ENCODE peak calls at places on chromosomes 4 and X, in five cellular contexts. One of them, this sample, is unnamed.

GRCh38 chr4:81785338-81785737 is 313.6 kb upstream of the RASGEF1B start:
- DNase-seq in K562: no peak
- DNase-seq in HepG2: no peak
- DNase-seq in SK-N-SH: no peak
- DNase-seq in GM12878: no peak
- DNase-seq in this sample: no peak

GRCh38 chrX:37349131-37350033 is at the start of gene PRRG1:
- DNase-seq in K562: peak; percentile 83
- DNase-seq in HepG2: peak; percentile 67
- DNase-seq in SK-N-SH: peak; percentile 64
- DNase-seq in GM12878: no peak
- DNase-seq in this sample: peak; percentile 41

GRCh38 chrX:101206471-101206870 is 13.1 kb upstream of the DRP2 start:
- DNase-seq in K562: peak; percentile 35
- DNase-seq in HepG2: peak; percentile 16
- DNase-seq in SK-N-SH: peak; percentile 58
- DNase-seq in GM12878: no peak
- DNase-seq in this sample: no peak

GRCh38 chr4:44070843-44071242 is 377.8 kb downstream of the KCTD8 start:
- DNase-seq in K562: no peak
- DNase-seq in HepG2: no peak
- DNase-seq in SK-N-SH: no peak
- DNase-seq in GM12878: no peak
- DNase-seq in this sample: no peak

GRCh38 chrX:16465081-16465876 is 184.7 kb upstream of the S100G start:
- DNase-seq in K562: no peak
- DNase-seq in HepG2: no peak
- DNase-seq in SK-N-SH: no peak
- DNase-seq in GM12878: no peak
- DNase-seq in this sample: no peak

GRCh38 chr4:127000090-127000489 is 632.7 kb upstream of the INTU start:
- DNase-seq in K562: no peak
- DNase-seq in HepG2: no peak
- DNase-seq in SK-N-SH: no peak
- DNase-seq in GM12878: no peak
- DNase-seq in this sample: no peak

GRCh38 chrX:105821471-105822081 is 763 bp upstream of the NRK start:
- DNase-seq in K562: no peak
- DNase-seq in HepG2: no peak
- DNase-seq in SK-N-SH: peak; percentile 12
- DNase-seq in GM12878: no peak
- DNase-seq in this sample: peak; percentile 52

GRCh38 chr4:186852964-186853391 is 129.3 kb upstream of the FAT1 start:
- DNase-seq in K562: no peak
- DNase-seq in HepG2: no peak
- DNase-seq in SK-N-SH: no peak
- DNase-seq in GM12878: no peak
- DNase-seq in this sample: no peak

GRCh38 chrX:41275661-41276609 is 58.0 kb upstream of the DDX3X start:
- DNase-seq in K562: peak; percentile 55
- DNase-seq in HepG2: peak; percentile 21
- DNase-seq in SK-N-SH: peak; percentile 93
- DNase-seq in GM12878: no peak
- DNase-seq in this sample: peak; percentile 62

GRCh38 chrX:13653022-13653693 is at the start of gene TCEANC:
- DNase-seq in K562: peak; percentile 97
- DNase-seq in HepG2: peak; percentile 91
- DNase-seq in SK-N-SH: peak; percentile 94
- DNase-seq in GM12878: peak; percentile 89
- DNase-seq in this sample: peak; percentile 80
- TF ChIP-seq CHD2 in K562: no peak
- TF ChIP-seq CHD2 in HepG2: no peak
- TF ChIP-seq CHD2 in SK-N-SH: no peak
- TF ChIP-seq CHD2 in GM12878: peak; percentile 37
- TF ChIP-seq CHD2 in this sample: peak; percentile 41

GRCh38 chr4:90718926-90719325 is 591.7 kb downstream of the CCSER1 start:
- DNase-seq in K562: no peak
- DNase-seq in HepG2: no peak
- DNase-seq in SK-N-SH: no peak
- DNase-seq in GM12878: no peak
- DNase-seq in this sample: no peak
- TF ChIP-seq RFX5 in K562: no peak
- TF ChIP-seq RFX5 in HepG2: no peak
- TF ChIP-seq RFX5 in SK-N-SH: no peak
- TF ChIP-seq RFX5 in GM12878: no peak
- TF ChIP-seq RFX5 in this sample: no peak

GRCh38 chrX:15157624-15158023 is 112.3 kb downstream of the ASB9 start:
- DNase-seq in K562: no peak
- DNase-seq in HepG2: no peak
- DNase-seq in SK-N-SH: no peak
- DNase-seq in GM12878: no peak
- DNase-seq in this sample: no peak

GRCh38 chrX:15163131-15163530 is 106.8 kb downstream of the ASB9 start:
- DNase-seq in K562: no peak
- DNase-seq in HepG2: no peak
- DNase-seq in SK-N-SH: no peak
- DNase-seq in GM12878: no peak
- DNase-seq in this sample: no peak

GRCh38 chrX:15158350-15158735 is 111.5 kb downstream of the ASB9 start:
- DNase-seq in K562: no peak
- DNase-seq in HepG2: no peak
- DNase-seq in SK-N-SH: no peak
- DNase-seq in GM12878: no peak
- DNase-seq in this sample: no peak

GRCh38 chrX:15160558-15160957 is 109.3 kb downstream of the ASB9 start:
- DNase-seq in K562: no peak
- DNase-seq in HepG2: no peak
- DNase-seq in SK-N-SH: no peak
- DNase-seq in GM12878: no peak
- DNase-seq in this sample: no peak

GRCh38 chrX:15158736-15159406 is 111.0 kb downstream of the ASB9 start:
- DNase-seq in K562: no peak
- DNase-seq in HepG2: no peak
- DNase-seq in SK-N-SH: no peak
- DNase-seq in GM12878: peak; percentile 33
- DNase-seq in this sample: no peak
- TF ChIP-seq TAF1 in K562: no peak
- TF ChIP-seq TAF1 in HepG2: no peak
- TF ChIP-seq TAF1 in SK-N-SH: no peak
- TF ChIP-seq TAF1 in GM12878: no peak
- TF ChIP-seq TAF1 in this sample: no peak

GRCh38 chr4:25662306-25662705 is 6.7 kb downstream of the SLC34A2 start:
- DNase-seq in K562: no peak
- DNase-seq in HepG2: no peak
- DNase-seq in SK-N-SH: no peak
- DNase-seq in GM12878: no peak
- DNase-seq in this sample: no peak

GRCh38 chr4:25656031-25656430 is 380 bp downstream of the SLC34A2 start:
- DNase-seq in K562: no peak
- DNase-seq in HepG2: no peak
- DNase-seq in SK-N-SH: no peak
- DNase-seq in GM12878: no peak
- DNase-seq in this sample: no peak

GRCh38 chr4:25658777-25659176 is 3.1 kb downstream of the SLC34A2 start:
- DNase-seq in K562: no peak
- DNase-seq in HepG2: no peak
- DNase-seq in SK-N-SH: no peak
- DNase-seq in GM12878: no peak
- DNase-seq in this sample: no peak

GRCh38 chr4:25654971-25655963 is at the start of gene SLC34A2:
- DNase-seq in K562: no peak
- DNase-seq in HepG2: peak; percentile 7
- DNase-seq in SK-N-SH: peak; percentile 33
- DNase-seq in GM12878: no peak
- DNase-seq in this sample: peak; percentile 46

GRCh38 chr4:25658357-25658771 is 2.7 kb downstream of the SLC34A2 start:
- DNase-seq in K562: no peak
- DNase-seq in HepG2: no peak
- DNase-seq in SK-N-SH: no peak
- DNase-seq in GM12878: no peak
- DNase-seq in this sample: no peak
- TF ChIP-seq CHD2 in K562: no peak
- TF ChIP-seq CHD2 in HepG2: no peak
- TF ChIP-seq CHD2 in SK-N-SH: no peak
- TF ChIP-seq CHD2 in GM12878: no peak
- TF ChIP-seq CHD2 in this sample: no peak

This sample was measured in H1.